ENCODE peak calls at places on chromosomes 13 and 19, in six cellular contexts. One of them, this sample, is unnamed.

GRCh38 chr13:72850959-72851677 is 69.2 kb downstream of the PIBF1 start:
- DNase-seq in cardiac fibroblast: no peak
- DNase-seq in GM12865: no peak
- DNase-seq in fibroblast of the aortic adventitia: no peak
- DNase-seq in IMR-90: no peak
- DNase-seq in progenitor cell of endocrine pancreas: no peak
- DNase-seq in this sample: no peak

GRCh38 chr19:2083174-2083854 is 12.8 kb downstream of the MOB3A start:
- DNase-seq in GM12865: peak; percentile 83
- DNase-seq in IMR-90: no peak
- DNase-seq in fibroblast of the aortic adventitia: no peak
- DNase-seq in cardiac fibroblast: no peak
- DNase-seq in progenitor cell of endocrine pancreas: no peak
- DNase-seq in this sample: no peak

GRCh38 chr13:46168818-46169217 is 13.2 kb downstream of the LCP1 start:
- DNase-seq in fibroblast of the aortic adventitia: no peak
- DNase-seq in progenitor cell of endocrine pancreas: no peak
- DNase-seq in IMR-90: no peak
- DNase-seq in GM12865: no peak
- DNase-seq in cardiac fibroblast: no peak
- DNase-seq in this sample: no peak

GRCh38 chr19:32273483-32273882 is 71.9 kb upstream of the ZNF507 start:
- DNase-seq in fibroblast of the aortic adventitia: no peak
- DNase-seq in progenitor cell of endocrine pancreas: no peak
- DNase-seq in IMR-90: no peak
- DNase-seq in cardiac fibroblast: no peak
- DNase-seq in GM12865: no peak
- DNase-seq in this sample: no peak

GRCh38 chr13:99522288-99522687 is 21.0 kb downstream of the TM9SF2 start:
- DNase-seq in progenitor cell of endocrine pancreas: no peak
- DNase-seq in IMR-90: peak; percentile 25
- DNase-seq in fibroblast of the aortic adventitia: peak; percentile 27
- DNase-seq in GM12865: no peak
- DNase-seq in cardiac fibroblast: peak; percentile 54
- DNase-seq in this sample: no peak

GRCh38 chr19:46813570-46814358 is 25.4 kb upstream of the SLC1A5 start:
- DNase-seq in cardiac fibroblast: peak; percentile 84
- DNase-seq in progenitor cell of endocrine pancreas: no peak
- DNase-seq in IMR-90: peak; percentile 46
- DNase-seq in fibroblast of the aortic adventitia: peak; percentile 37
- DNase-seq in GM12865: no peak
- DNase-seq in this sample: peak; percentile 43

GRCh38 chr13:112767506-112768471 is 78.0 kb downstream of the ATP11A start:
- DNase-seq in fibroblast of the aortic adventitia: no peak
- DNase-seq in IMR-90: no peak
- DNase-seq in progenitor cell of endocrine pancreas: no peak
- DNase-seq in cardiac fibroblast: no peak
- DNase-seq in GM12865: peak; percentile 75
- DNase-seq in this sample: no peak

GRCh38 chr19:17136026-17136425 is 60.4 kb downstream of the MYO9B start:
- DNase-seq in IMR-90: no peak
- DNase-seq in fibroblast of the aortic adventitia: no peak
- DNase-seq in cardiac fibroblast: no peak
- DNase-seq in progenitor cell of endocrine pancreas: no peak
- DNase-seq in GM12865: peak; percentile 26
- DNase-seq in this sample: no peak

GRCh38 chr13:111620586-111620985 is 300.1 kb downstream of the TEX29 start:
- DNase-seq in progenitor cell of endocrine pancreas: no peak
- DNase-seq in fibroblast of the aortic adventitia: no peak
- DNase-seq in IMR-90: no peak
- DNase-seq in GM12865: no peak
- DNase-seq in cardiac fibroblast: no peak
- DNase-seq in this sample: no peak

GRCh38 chr19:46574533-46574932 is 26.6 kb upstream of the CALM3 start:
- DNase-seq in GM12865: no peak
- DNase-seq in cardiac fibroblast: no peak
- DNase-seq in progenitor cell of endocrine pancreas: no peak
- DNase-seq in IMR-90: no peak
- DNase-seq in fibroblast of the aortic adventitia: peak; percentile 15
- DNase-seq in this sample: no peak

GRCh38 chr19:8343483-8343844 is 402 bp upstream of the KANK3 start:
- DNase-seq in progenitor cell of endocrine pancreas: no peak
- DNase-seq in cardiac fibroblast: no peak
- DNase-seq in GM12865: no peak
- DNase-seq in IMR-90: no peak
- DNase-seq in fibroblast of the aortic adventitia: no peak
- DNase-seq in this sample: no peak

GRCh38 chr19:43664008-43664407 is 6.0 kb downstream of the PLAUR start:
- DNase-seq in fibroblast of the aortic adventitia: no peak
- DNase-seq in cardiac fibroblast: no peak
- DNase-seq in progenitor cell of endocrine pancreas: no peak
- DNase-seq in GM12865: peak; percentile 46
- DNase-seq in IMR-90: no peak
- DNase-seq in this sample: no peak

GRCh38 chr19:12694641-12695040 is 1.8 kb downstream of the FBXW9 start:
- DNase-seq in progenitor cell of endocrine pancreas: no peak
- DNase-seq in fibroblast of the aortic adventitia: no peak
- DNase-seq in IMR-90: no peak
- DNase-seq in cardiac fibroblast: no peak
- DNase-seq in GM12865: no peak
- DNase-seq in this sample: no peak

GRCh38 chr19:43610493-43610892 is 1.4 kb upstream of the SRRM5 start:
- DNase-seq in cardiac fibroblast: peak; percentile 18
- DNase-seq in GM12865: no peak
- DNase-seq in IMR-90: peak; percentile 7
- DNase-seq in fibroblast of the aortic adventitia: no peak
- DNase-seq in progenitor cell of endocrine pancreas: no peak
- DNase-seq in this sample: peak; percentile 11

GRCh38 chr13:70218618-70219017 is 110.4 kb upstream of the KLHL1 start:
- DNase-seq in IMR-90: no peak
- DNase-seq in GM12865: no peak
- DNase-seq in fibroblast of the aortic adventitia: no peak
- DNase-seq in cardiac fibroblast: no peak
- DNase-seq in progenitor cell of endocrine pancreas: no peak
- DNase-seq in this sample: no peak

GRCh38 chr19:12913871-12914690 is 5.0 kb downstream of the SYCE2 start:
- DNase-seq in GM12865: no peak
- DNase-seq in IMR-90: no peak
- DNase-seq in cardiac fibroblast: peak; percentile 57
- DNase-seq in progenitor cell of endocrine pancreas: no peak
- DNase-seq in fibroblast of the aortic adventitia: no peak
- DNase-seq in this sample: no peak

GRCh38 chr13:97851269-97851668 is 102.2 kb upstream of the IPO5 start:
- DNase-seq in GM12865: no peak
- DNase-seq in fibroblast of the aortic adventitia: peak; percentile 4
- DNase-seq in IMR-90: no peak
- DNase-seq in cardiac fibroblast: no peak
- DNase-seq in progenitor cell of endocrine pancreas: no peak
- DNase-seq in this sample: no peak

GRCh38 chr19:49117677-49118564 is 1.0 kb downstream of the C19orf73 start:
- DNase-seq in GM12865: no peak
- DNase-seq in cardiac fibroblast: no peak
- DNase-seq in fibroblast of the aortic adventitia: no peak
- DNase-seq in progenitor cell of endocrine pancreas: no peak
- DNase-seq in IMR-90: no peak
- DNase-seq in this sample: no peak
- TF ChIP-seq CTCF in GM12865: no peak
- TF ChIP-seq CTCF in cardiac fibroblast: no peak
- TF ChIP-seq CTCF in fibroblast of the aortic adventitia: no peak
- TF ChIP-seq CTCF in progenitor cell of endocrine pancreas: no peak
- TF ChIP-seq CTCF in IMR-90: no peak
- TF ChIP-seq CTCF in this sample: no peak

DNA sequence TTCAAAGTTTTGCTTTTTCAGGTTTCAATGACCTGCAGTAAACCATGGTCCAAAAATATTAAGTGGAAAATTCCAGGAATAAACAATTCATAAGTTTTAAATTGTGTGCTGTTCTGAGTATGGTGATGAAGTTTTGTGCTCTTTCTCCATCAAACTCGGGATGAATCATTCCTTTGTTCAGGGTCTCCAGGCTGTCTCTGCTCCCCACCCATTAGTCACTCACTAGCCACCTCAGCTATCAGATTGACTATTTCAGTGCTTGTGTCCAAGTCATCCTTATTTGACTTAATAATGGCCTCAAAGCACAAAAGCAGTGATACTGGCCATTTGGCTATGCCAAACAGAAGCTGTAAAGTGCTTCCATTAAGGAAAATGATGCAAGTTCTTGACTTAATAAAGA is 1140.4 kb downstream of the EFNB2 start:
- DNase-seq in progenitor cell of endocrine pancreas: no peak
- DNase-seq in cardiac fibroblast: no peak
- DNase-seq in GM12865: no peak
- DNase-seq in IMR-90: peak; percentile 9
- DNase-seq in fibroblast of the aortic adventitia: no peak
- DNase-seq in this sample: no peak
- TF ChIP-seq CTCF in progenitor cell of endocrine pancreas: no peak
- TF ChIP-seq CTCF in cardiac fibroblast: no peak
- TF ChIP-seq CTCF in GM12865: no peak
- TF ChIP-seq CTCF in IMR-90: no peak
- TF ChIP-seq CTCF in fibroblast of the aortic adventitia: no peak
- TF ChIP-seq CTCF in this sample: no peak

DNA sequence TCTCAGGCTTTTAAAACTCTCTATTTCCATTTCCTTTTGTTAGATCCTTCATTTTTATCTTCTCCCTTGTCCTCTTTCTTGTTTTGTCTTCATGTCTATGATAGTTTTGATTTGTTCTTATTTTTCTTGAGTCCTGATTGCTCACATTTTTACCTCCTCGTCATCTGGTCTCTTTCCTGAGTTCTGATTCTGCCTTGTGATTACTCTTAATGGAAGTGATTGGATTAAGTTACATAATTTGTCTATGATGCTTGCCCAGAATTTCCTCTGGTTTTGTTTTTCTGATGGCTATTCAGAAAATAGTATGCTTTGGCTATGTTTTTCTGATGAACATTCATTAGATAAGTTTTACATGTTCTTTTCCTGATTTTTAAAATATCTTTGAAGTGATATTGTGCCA is 102.6 kb downstream of the DNAJC3 start:
- DNase-seq in GM12865: no peak
- DNase-seq in fibroblast of the aortic adventitia: no peak
- DNase-seq in IMR-90: no peak
- DNase-seq in cardiac fibroblast: no peak
- DNase-seq in progenitor cell of endocrine pancreas: no peak
- DNase-seq in this sample: no peak
- TF ChIP-seq CTCF in GM12865: no peak
- TF ChIP-seq CTCF in fibroblast of the aortic adventitia: no peak
- TF ChIP-seq CTCF in IMR-90: no peak
- TF ChIP-seq CTCF in cardiac fibroblast: no peak
- TF ChIP-seq CTCF in progenitor cell of endocrine pancreas: no peak
- TF ChIP-seq CTCF in this sample: no peak

DNA sequence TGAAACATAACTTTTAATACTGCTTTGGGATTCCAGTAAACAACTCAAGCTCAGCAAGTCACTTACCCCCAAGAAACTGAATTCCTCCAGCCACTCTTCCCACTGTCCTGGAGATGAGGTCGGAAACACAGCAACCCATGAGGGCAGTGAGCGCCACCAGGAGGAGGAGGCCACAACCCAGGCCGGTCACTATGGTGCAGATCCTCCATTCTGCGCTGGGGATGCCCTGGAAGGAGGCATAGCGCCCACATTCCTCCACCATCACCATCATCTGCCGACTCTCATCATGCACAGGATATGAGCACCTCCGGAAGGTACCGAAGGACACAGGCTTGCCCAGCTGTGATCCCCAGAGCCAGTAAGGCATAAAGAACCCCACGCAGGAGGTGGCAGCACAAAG is 2.2 kb downstream of the LHFPL6 start:
- DNase-seq in IMR-90: no peak
- DNase-seq in fibroblast of the aortic adventitia: peak; percentile 41
- DNase-seq in GM12865: no peak
- DNase-seq in cardiac fibroblast: peak; percentile 68
- DNase-seq in progenitor cell of endocrine pancreas: no peak
- DNase-seq in this sample: no peak
- TF ChIP-seq CTCF in IMR-90: peak; percentile 18
- TF ChIP-seq CTCF in fibroblast of the aortic adventitia: peak; percentile 46
- TF ChIP-seq CTCF in GM12865: no peak
- TF ChIP-seq CTCF in cardiac fibroblast: peak; percentile 69
- TF ChIP-seq CTCF in progenitor cell of endocrine pancreas: no peak
- TF ChIP-seq CTCF in this sample: peak; percentile 20

GRCh38 chr19:35665604-35666003 is 713 bp upstream of the UPK1A start:
- DNase-seq in cardiac fibroblast: no peak
- DNase-seq in progenitor cell of endocrine pancreas: no peak
- DNase-seq in fibroblast of the aortic adventitia: no peak
- DNase-seq in GM12865: no peak
- DNase-seq in IMR-90: no peak
- DNase-seq in this sample: no peak

GRCh38 chr19:35663981-35664380 is 2.3 kb upstream of the UPK1A start:
- DNase-seq in fibroblast of the aortic adventitia: no peak
- DNase-seq in GM12865: no peak
- DNase-seq in progenitor cell of endocrine pancreas: no peak
- DNase-seq in cardiac fibroblast: no peak
- DNase-seq in IMR-90: no peak
- DNase-seq in this sample: no peak

GRCh38 chr19:35669566-35669965 is 3.2 kb downstream of the UPK1A start:
- DNase-seq in progenitor cell of endocrine pancreas: no peak
- DNase-seq in cardiac fibroblast: no peak
- DNase-seq in GM12865: no peak
- DNase-seq in fibroblast of the aortic adventitia: no peak
- DNase-seq in IMR-90: no peak
- DNase-seq in this sample: no peak

GRCh38 chr19:35665157-35665556 is 1.2 kb upstream of the UPK1A start:
- DNase-seq in cardiac fibroblast: no peak
- DNase-seq in progenitor cell of endocrine pancreas: no peak
- DNase-seq in IMR-90: no peak
- DNase-seq in GM12865: no peak
- DNase-seq in fibroblast of the aortic adventitia: no peak
- DNase-seq in this sample: no peak

DNA sequence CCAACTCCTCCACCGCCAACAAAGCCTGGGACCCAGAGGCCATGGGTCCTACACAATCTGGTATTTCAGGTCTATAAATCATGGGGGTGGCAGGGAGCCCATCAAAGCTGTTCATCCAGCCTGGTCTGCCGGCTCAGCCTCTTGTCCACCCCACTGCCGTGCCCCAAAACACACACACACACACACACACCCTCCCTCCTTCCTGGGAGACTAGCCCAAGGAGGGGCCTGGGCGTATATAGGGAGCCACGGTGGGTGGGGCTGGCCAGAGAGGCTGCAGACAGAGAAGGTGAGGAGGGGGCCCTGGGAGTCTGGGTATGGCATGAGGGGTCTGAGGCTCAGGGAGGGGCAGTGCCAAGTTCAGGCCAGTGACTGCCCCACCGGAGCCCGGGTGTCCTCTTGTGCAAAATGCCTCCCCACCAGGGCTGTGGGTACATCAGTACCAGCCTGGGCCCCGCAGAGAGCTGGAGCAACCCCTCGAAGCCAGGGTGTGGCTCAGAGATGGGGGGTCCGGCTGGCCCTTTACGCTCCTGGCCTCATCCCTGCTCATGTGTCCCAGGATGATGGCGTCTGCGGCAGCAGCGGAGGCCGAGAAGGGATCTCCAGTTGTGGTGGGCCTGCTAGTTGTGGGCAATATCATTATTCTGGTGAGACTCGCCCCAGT is at the start of gene UPK1A:
- DNase-seq in progenitor cell of endocrine pancreas: no peak
- DNase-seq in cardiac fibroblast: no peak
- DNase-seq in IMR-90: no peak
- DNase-seq in fibroblast of the aortic adventitia: no peak
- DNase-seq in GM12865: no peak
- DNase-seq in this sample: no peak
- TF ChIP-seq CTCF in progenitor cell of endocrine pancreas: no peak
- TF ChIP-seq CTCF in cardiac fibroblast: no peak
- TF ChIP-seq CTCF in IMR-90: no peak
- TF ChIP-seq CTCF in fibroblast of the aortic adventitia: no peak
- TF ChIP-seq CTCF in GM12865: no peak
- TF ChIP-seq CTCF in this sample: no peak